ENCODE peak calls at places on chromosomes 7 and 10, in five cellular contexts. One of them, this sample, is unnamed.

GRCh38 chr7:25731035-25731880 is 420.7 kb upstream of the NFE2L3 start:
- DNase-seq in fibroblast of lung: peak
- DNase-seq in HuH-7.5: no peak
- DNase-seq in thyroid gland: no peak
- DNase-seq in activated CD8-positive, alpha-beta memory T cell treated with anti-CD3 and anti-CD28 coated beads, Interleukin-2, amount 50 U/mL, for 48 hours: no peak
- DNase-seq in this sample: peak

GRCh38 chr7:24283559-24283899 is 461 bp upstream of the NPY start:
- DNase-seq in fibroblast of lung: peak
- DNase-seq in HuH-7.5: no peak
- DNase-seq in thyroid gland: peak
- DNase-seq in activated CD8-positive, alpha-beta memory T cell treated with anti-CD3 and anti-CD28 coated beads, Interleukin-2, amount 50 U/mL, for 48 hours: no peak
- DNase-seq in this sample: no peak

GRCh38 chr7:584122-584465 is 64.4 kb upstream of the PDGFA start:
- DNase-seq in fibroblast of lung: no peak
- DNase-seq in HuH-7.5: no peak
- DNase-seq in thyroid gland: peak
- DNase-seq in activated CD8-positive, alpha-beta memory T cell treated with anti-CD3 and anti-CD28 coated beads, Interleukin-2, amount 50 U/mL, for 48 hours: peak
- DNase-seq in this sample: no peak

GRCh38 chr7:130272456-130273080 is 5.9 kb downstream of the CPA2 start:
- DNase-seq in fibroblast of lung: no peak
- DNase-seq in HuH-7.5: no peak
- DNase-seq in thyroid gland: no peak
- DNase-seq in activated CD8-positive, alpha-beta memory T cell treated with anti-CD3 and anti-CD28 coated beads, Interleukin-2, amount 50 U/mL, for 48 hours: no peak
- DNase-seq in this sample: peak

GRCh38 chr7:98598846-98599615 is 18.1 kb upstream of the NPTX2 start:
- DNase-seq in fibroblast of lung: no peak
- DNase-seq in HuH-7.5: no peak
- DNase-seq in thyroid gland: no peak
- DNase-seq in activated CD8-positive, alpha-beta memory T cell treated with anti-CD3 and anti-CD28 coated beads, Interleukin-2, amount 50 U/mL, for 48 hours: no peak
- DNase-seq in this sample: no peak

GRCh38 chr7:132436121-132436520 is 140.1 kb downstream of the PLXNA4 start:
- DNase-seq in fibroblast of lung: no peak
- DNase-seq in HuH-7.5: no peak
- DNase-seq in thyroid gland: no peak
- DNase-seq in activated CD8-positive, alpha-beta memory T cell treated with anti-CD3 and anti-CD28 coated beads, Interleukin-2, amount 50 U/mL, for 48 hours: no peak
- DNase-seq in this sample: no peak

GRCh38 chr10:48541144-48541795 is 63.6 kb downstream of the ARHGAP22 start:
- DNase-seq in fibroblast of lung: no peak
- DNase-seq in HuH-7.5: no peak
- DNase-seq in thyroid gland: no peak
- DNase-seq in activated CD8-positive, alpha-beta memory T cell treated with anti-CD3 and anti-CD28 coated beads, Interleukin-2, amount 50 U/mL, for 48 hours: no peak
- DNase-seq in this sample: no peak

GRCh38 chr10:97427571-97428179 is 1.7 kb downstream of the PGAM1 start:
- DNase-seq in fibroblast of lung: no peak
- DNase-seq in HuH-7.5: no peak
- DNase-seq in thyroid gland: peak
- DNase-seq in activated CD8-positive, alpha-beta memory T cell treated with anti-CD3 and anti-CD28 coated beads, Interleukin-2, amount 50 U/mL, for 48 hours: no peak
- DNase-seq in this sample: peak

GRCh38 chr7:21504021-21504420 is 38.8 kb upstream of the DNAH11 start:
- DNase-seq in fibroblast of lung: no peak
- DNase-seq in HuH-7.5: no peak
- DNase-seq in thyroid gland: no peak
- DNase-seq in activated CD8-positive, alpha-beta memory T cell treated with anti-CD3 and anti-CD28 coated beads, Interleukin-2, amount 50 U/mL, for 48 hours: no peak
- DNase-seq in this sample: no peak

GRCh38 chr10:19347592-19347991 is 299.0 kb downstream of the MALRD1 start:
- DNase-seq in fibroblast of lung: peak
- DNase-seq in HuH-7.5: no peak
- DNase-seq in thyroid gland: no peak
- DNase-seq in activated CD8-positive, alpha-beta memory T cell treated with anti-CD3 and anti-CD28 coated beads, Interleukin-2, amount 50 U/mL, for 48 hours: no peak
- DNase-seq in this sample: peak

GRCh38 chr10:33334839-33335549 is 527 bp upstream of the NRP1 start:
- DNase-seq in fibroblast of lung: peak
- DNase-seq in HuH-7.5: peak
- DNase-seq in thyroid gland: peak
- DNase-seq in activated CD8-positive, alpha-beta memory T cell treated with anti-CD3 and anti-CD28 coated beads, Interleukin-2, amount 50 U/mL, for 48 hours: peak
- DNase-seq in this sample: peak

GRCh38 chr7:47444376-47445098 is 137.4 kb downstream of the TNS3 start:
- DNase-seq in fibroblast of lung: peak
- DNase-seq in HuH-7.5: peak
- DNase-seq in thyroid gland: peak
- DNase-seq in activated CD8-positive, alpha-beta memory T cell treated with anti-CD3 and anti-CD28 coated beads, Interleukin-2, amount 50 U/mL, for 48 hours: no peak
- DNase-seq in this sample: peak

GRCh38 chr10:49606981-49607535 is 3.1 kb upstream of the SLC18A3 start:
- DNase-seq in fibroblast of lung: peak
- DNase-seq in HuH-7.5: peak
- DNase-seq in thyroid gland: peak
- DNase-seq in activated CD8-positive, alpha-beta memory T cell treated with anti-CD3 and anti-CD28 coated beads, Interleukin-2, amount 50 U/mL, for 48 hours: peak
- DNase-seq in this sample: peak

GRCh38 chr7:22589641-22590141 is 89.7 kb upstream of the STEAP1B start:
- DNase-seq in fibroblast of lung: peak
- DNase-seq in HuH-7.5: no peak
- DNase-seq in thyroid gland: peak
- DNase-seq in activated CD8-positive, alpha-beta memory T cell treated with anti-CD3 and anti-CD28 coated beads, Interleukin-2, amount 50 U/mL, for 48 hours: no peak
- DNase-seq in this sample: peak

GRCh38 chr7:27117687-27118491 is 12.7 kb downstream of the HOXA4 start:
- DNase-seq in fibroblast of lung: peak
- DNase-seq in HuH-7.5: no peak
- DNase-seq in thyroid gland: no peak
- DNase-seq in activated CD8-positive, alpha-beta memory T cell treated with anti-CD3 and anti-CD28 coated beads, Interleukin-2, amount 50 U/mL, for 48 hours: no peak
- DNase-seq in this sample: no peak

GRCh38 chr7:133530682-133531081 is 277.8 kb downstream of the EXOC4 start:
- DNase-seq in fibroblast of lung: peak
- DNase-seq in HuH-7.5: no peak
- DNase-seq in thyroid gland: no peak
- DNase-seq in activated CD8-positive, alpha-beta memory T cell treated with anti-CD3 and anti-CD28 coated beads, Interleukin-2, amount 50 U/mL, for 48 hours: no peak
- DNase-seq in this sample: no peak

GRCh38 chr7:83882551-83882950 is 233.6 kb upstream of the SEMA3E start:
- DNase-seq in fibroblast of lung: no peak
- DNase-seq in HuH-7.5: no peak
- DNase-seq in thyroid gland: no peak
- DNase-seq in activated CD8-positive, alpha-beta memory T cell treated with anti-CD3 and anti-CD28 coated beads, Interleukin-2, amount 50 U/mL, for 48 hours: no peak
- DNase-seq in this sample: no peak

GRCh38 chr7:54541941-54542618 is at the start of gene VSTM2A:
- DNase-seq in fibroblast of lung: no peak
- DNase-seq in HuH-7.5: no peak
- DNase-seq in thyroid gland: peak
- DNase-seq in activated CD8-positive, alpha-beta memory T cell treated with anti-CD3 and anti-CD28 coated beads, Interleukin-2, amount 50 U/mL, for 48 hours: no peak
- DNase-seq in this sample: no peak

GRCh38 chr10:75717126-75717916 is 285.9 kb downstream of the LRMDA start:
- DNase-seq in fibroblast of lung: peak
- DNase-seq in HuH-7.5: no peak
- DNase-seq in thyroid gland: no peak
- DNase-seq in activated CD8-positive, alpha-beta memory T cell treated with anti-CD3 and anti-CD28 coated beads, Interleukin-2, amount 50 U/mL, for 48 hours: no peak
- DNase-seq in this sample: no peak

GRCh38 chr10:58436071-58436470 is 50.9 kb downstream of the TFAM start:
- DNase-seq in fibroblast of lung: no peak
- DNase-seq in HuH-7.5: no peak
- DNase-seq in thyroid gland: no peak
- DNase-seq in activated CD8-positive, alpha-beta memory T cell treated with anti-CD3 and anti-CD28 coated beads, Interleukin-2, amount 50 U/mL, for 48 hours: no peak
- DNase-seq in this sample: no peak

GRCh38 chr7:1513657-1514095 is 9.5 kb upstream of the INTS1 start:
- DNase-seq in fibroblast of lung: no peak
- DNase-seq in HuH-7.5: no peak
- DNase-seq in thyroid gland: no peak
- DNase-seq in activated CD8-positive, alpha-beta memory T cell treated with anti-CD3 and anti-CD28 coated beads, Interleukin-2, amount 50 U/mL, for 48 hours: no peak
- DNase-seq in this sample: no peak

GRCh38 chr10:71974489-71975011 is 10.4 kb downstream of the CHST3 start:
- DNase-seq in fibroblast of lung: peak
- DNase-seq in HuH-7.5: no peak
- DNase-seq in thyroid gland: no peak
- DNase-seq in activated CD8-positive, alpha-beta memory T cell treated with anti-CD3 and anti-CD28 coated beads, Interleukin-2, amount 50 U/mL, for 48 hours: peak
- DNase-seq in this sample: no peak

GRCh38 chr10:124493191-124493936 is 31.7 kb downstream of the LHPP start:
- DNase-seq in fibroblast of lung: no peak
- DNase-seq in HuH-7.5: no peak
- DNase-seq in thyroid gland: no peak
- DNase-seq in activated CD8-positive, alpha-beta memory T cell treated with anti-CD3 and anti-CD28 coated beads, Interleukin-2, amount 50 U/mL, for 48 hours: no peak
- DNase-seq in this sample: no peak

GRCh38 chr10:1041514-1041913 is 7.4 kb downstream of the IDI1 start:
- DNase-seq in fibroblast of lung: no peak
- DNase-seq in HuH-7.5: no peak
- DNase-seq in thyroid gland: no peak
- DNase-seq in activated CD8-positive, alpha-beta memory T cell treated with anti-CD3 and anti-CD28 coated beads, Interleukin-2, amount 50 U/mL, for 48 hours: no peak
- DNase-seq in this sample: no peak

GRCh38 chr10:117086545-117086944 is 51.5 kb downstream of the VAX1 start:
- DNase-seq in fibroblast of lung: no peak
- DNase-seq in HuH-7.5: no peak
- DNase-seq in thyroid gland: no peak
- DNase-seq in activated CD8-positive, alpha-beta memory T cell treated with anti-CD3 and anti-CD28 coated beads, Interleukin-2, amount 50 U/mL, for 48 hours: no peak
- DNase-seq in this sample: no peak

GRCh38 chr7:51665045-51665785 is 348.6 kb upstream of the COBL start:
- DNase-seq in fibroblast of lung: no peak
- DNase-seq in HuH-7.5: no peak
- DNase-seq in thyroid gland: no peak
- DNase-seq in activated CD8-positive, alpha-beta memory T cell treated with anti-CD3 and anti-CD28 coated beads, Interleukin-2, amount 50 U/mL, for 48 hours: no peak
- DNase-seq in this sample: no peak